ENCODE peak calls at places on chromosomes 4 and X, in nine cellular contexts. H is NCI-H2081; F is endothelial cell of umbilical vein; Z is fibroblast of lung; S is HCEC 1CT; P is NCI-H1436; T is pancreas; Q is GOT3; X is activated naive CD4-positive, alpha-beta T cell treated with Interleukin-2 at 50 U/mL for 16 hours. E is an unnamed sample.

GRCh38 chr4:6464842-6465588 is 7.4 kb downstream of the PPP2R2C start:
- DNase-seq in H (no peak), F (no peak), Z (no peak), S (peak; percentile 45), P (no peak), T (no peak), Q (no peak), X (no peak), E (no peak)

GRCh38 chr4:41327770-41328169 is 71.0 kb downstream of the UCHL1 start:
- DNase-seq in H (no peak), F (no peak), Z (no peak), S (no peak), P (no peak), T (no peak), Q (no peak), X (no peak), E (no peak)

GRCh38 chr4:17762705-17763104 is 18.7 kb downstream of the FAM184B start:
- DNase-seq in H (no peak), F (no peak), Z (peak; percentile 39), S (peak; percentile 34), P (no peak), T (no peak), Q (no peak), X (no peak), E (no peak)

GRCh38 chrX:118350221-118350620 is 4.3 kb downstream of the WDR44 start:
- DNase-seq in H (no peak), F (peak; percentile 31), Z (peak; percentile 31), S (peak; percentile 51), P (no peak), T (no peak), Q (no peak), X (no peak), E (no peak)

GRCh38 chrX:136623400-136623799 is 24.6 kb upstream of the CD40LG start:
- DNase-seq in H (no peak), F (no peak), Z (no peak), S (no peak), P (no peak), T (no peak), Q (no peak), X (peak; percentile 5), E (no peak)

GRCh38 chr4:88022289-88022688 is 14.9 kb downstream of the PKD2 start:
- DNase-seq in H (no peak), F (no peak), Z (no peak), S (no peak), P (no peak), T (no peak), Q (no peak), X (no peak), E (no peak)

GRCh38 chr4:22471419-22471818 is 44.4 kb downstream of the ADGRA3 start:
- DNase-seq in H (no peak), F (no peak), Z (no peak), S (no peak), P (no peak), T (no peak), Q (no peak), X (no peak), E (no peak)

GRCh38 chr4:187209921-187210613 is 486.4 kb upstream of the FAT1 start:
- DNase-seq in H (no peak), F (no peak), Z (peak; percentile 89), S (peak; percentile 42), P (no peak), T (no peak), Q (no peak), X (no peak), E (no peak)

GRCh38 chr4:155772459-155773195 is 13.8 kb downstream of the GUCY1B1 start:
- DNase-seq in H (no peak), F (no peak), Z (no peak), S (no peak), P (no peak), T (no peak), Q (no peak), X (no peak), E (no peak)

GRCh38 chrX:104392350-104392749 is 137.6 kb upstream of the ESX1 start:
- DNase-seq in H (no peak), F (no peak), Z (no peak), S (no peak), P (no peak), T (no peak), Q (no peak), X (no peak), E (no peak)

GRCh38 chr4:10783351-10783750 is 98.8 kb upstream of the CLNK start:
- DNase-seq in H (no peak), F (no peak), Z (peak; percentile 86), S (peak; percentile 56), P (no peak), T (no peak), Q (no peak), X (no peak), E (no peak)

GRCh38 chr4:40897557-40898203 is 147.9 kb downstream of the NSUN7 start:
- DNase-seq in H (peak; percentile 93), F (peak; percentile 74), Z (peak; percentile 48), S (peak; percentile 13), P (peak; percentile 82), T (peak; percentile 88), Q (peak; percentile 13), X (peak; percentile 66), E (peak; percentile 46)

GRCh38 chrX:153408871-153409351 is 2.4 kb upstream of the ZFP92 start:
- DNase-seq in H (no peak), F (no peak), Z (no peak), S (no peak), P (no peak), T (no peak), Q (no peak), X (no peak), E (no peak)

GRCh38 chr4:3774253-3774883 is 8.2 kb downstream of the ADRA2C start:
- DNase-seq in H (no peak), F (no peak), Z (no peak), S (no peak), P (no peak), T (no peak), Q (no peak), X (no peak), E (no peak)

GRCh38 chr4:137961051-137961438 is 281.1 kb downstream of the SLC7A11 start:
- DNase-seq in H (no peak), F (no peak), Z (no peak), S (peak; percentile 64), P (no peak), T (no peak), Q (peak; percentile 1), X (no peak), E (no peak)

GRCh38 chr4:154736774-154737173 is 7.0 kb upstream of the LRAT start:
- DNase-seq in H (no peak), F (no peak), Z (no peak), S (no peak), P (no peak), T (no peak), Q (no peak), X (no peak), E (no peak)

GRCh38 chr4:159267023-159267939 is 164.4 kb downstream of the RAPGEF2 start:
- DNase-seq in H (no peak), F (peak; percentile 83), Z (peak; percentile 49), S (no peak), P (no peak), T (no peak), Q (no peak), X (no peak), E (no peak)

GRCh38 chrX:1391707-1392375 is at the start of gene SLC25A6:
- DNase-seq in H (no peak), F (peak; percentile 99), Z (peak; percentile 94), S (peak; percentile 97), P (no peak), T (peak; percentile 100), Q (no peak), X (peak; percentile 100), E (no peak)

GRCh38 chr4:138111462-138112000 is 130.6 kb downstream of the SLC7A11 start:
- DNase-seq in H (no peak), F (peak; percentile 74), Z (peak; percentile 74), S (no peak), P (no peak), T (no peak), Q (no peak), X (no peak), E (no peak)

GRCh38 chr4:183177001-183177400 is 77.9 kb downstream of the WWC2 start:
- DNase-seq in H (no peak), F (no peak), Z (peak; percentile 17), S (peak; percentile 16), P (no peak), T (no peak), Q (no peak), X (no peak), E (no peak)

GRCh38 chr4:90542216-90542615 is 415.0 kb downstream of the CCSER1 start:
- DNase-seq in H (peak; percentile 8), F (peak; percentile 48), Z (no peak), S (no peak), P (peak; percentile 79), T (no peak), Q (no peak), X (no peak), E (peak; percentile 11)

GRCh38 chrX:12965390-12965940 is 9.4 kb upstream of the TMSB4X start:
- DNase-seq in H (no peak), F (no peak), Z (no peak), S (no peak), P (no peak), T (no peak), Q (no peak), X (no peak), E (no peak)

GRCh38 chr4:3435684-3435956 is 6.1 kb upstream of the HGFAC start:
- DNase-seq in H (no peak), F (no peak), Z (no peak), S (no peak), P (no peak), T (no peak), Q (no peak), X (no peak), E (no peak)

GRCh38 chrX:35251229-35251628 is 308.6 kb downstream of the FAM47B start:
- DNase-seq in H (no peak), F (no peak), Z (no peak), S (no peak), P (no peak), T (no peak), Q (no peak), X (no peak), E (no peak)

GRCh38 chr4:155600246-155600645 is 66.4 kb upstream of the GUCY1A1 start:
- DNase-seq in H (no peak), F (no peak), Z (peak; percentile 71), S (no peak), P (no peak), T (no peak), Q (no peak), X (no peak), E (no peak)

GRCh38 chr4:87353592-87353991 is 30.9 kb upstream of the HSD17B13 start:
- DNase-seq in H (peak; percentile 21), F (peak; percentile 67), Z (peak; percentile 23), S (peak; percentile 29), P (peak; percentile 2), T (no peak), Q (no peak), X (peak; percentile 10), E (no peak)

GRCh38 chrX:97563531-97564133 is 679.9 kb downstream of the RPA4 start:
- DNase-seq in H (no peak), F (peak; percentile 75), Z (peak; percentile 69), S (peak; percentile 38), P (peak; percentile 56), T (no peak), Q (peak; percentile 0), X (peak; percentile 24), E (no peak)

GRCh38 chr4:158722291-158722916 is 792 bp downstream of the PPID start:
- DNase-seq in H (peak; percentile 0), F (peak; percentile 51), Z (peak; percentile 67), S (peak; percentile 7), P (no peak), T (no peak), Q (no peak), X (peak; percentile 9), E (no peak)

GRCh38 chr4:22625301-22625700 is 67.4 kb upstream of the GBA3 start:
- DNase-seq in H (no peak), F (no peak), Z (peak; percentile 11), S (no peak), P (no peak), T (no peak), Q (no peak), X (no peak), E (no peak)

GRCh38 chr4:26131711-26132110 is 189.1 kb upstream of the RBPJ start:
- DNase-seq in H (no peak), F (no peak), Z (no peak), S (no peak), P (no peak), T (no peak), Q (no peak), X (peak; percentile 43), E (no peak)

GRCh38 chrX:120774611-120775010 is 101.1 kb downstream of the CT47B1 start:
- DNase-seq in H (no peak), F (no peak), Z (no peak), S (no peak), P (no peak), T (no peak), Q (no peak), X (no peak), E (no peak)